ENCODE peak calls at places on chromosomes 13 and 19, in five cellular contexts. G is spleen, X is prostate gland, O is sigmoid colon, D is suprapubic skin. L is an unnamed sample. For H3K4me1, the result is how much of the 10 kb centered on the place peaks cover.

GRCh38 chr19:392375-392970 is 16.5 kb downstream of the C2CD4C start:
- DNase-seq in G (peak), X (no peak), O (no peak), D (peak), L (no peak)

GRCh38 chr19:48842744-48843162 is 6.5 kb upstream of the HSD17B14 start:
- DNase-seq in G (no peak), X (peak), O (no peak), D (no peak), L (no peak)

GRCh38 chr19:37718357-37718756 is 1.2 kb downstream of the ZNF607 start:
- DNase-seq in G (no peak), X (no peak), O (no peak), D (no peak), L (no peak)

GRCh38 chr19:22118132-22118531 is 65.8 kb downstream of the ZNF257 start:
- DNase-seq in G (no peak), X (no peak), O (no peak), D (no peak), L (no peak)

GRCh38 chr19:56112313-56112709 is 8.8 kb downstream of the ZNF787 start:
- DNase-seq in G (no peak), X (no peak), O (no peak), D (peak), L (no peak)

GRCh38 chr13:44744880-44745633 is 168.9 kb upstream of the TSC22D1 start:
- DNase-seq in G (no peak), X (no peak), O (no peak), D (no peak), L (no peak)

GRCh38 chr13:33799950-33800592 is 17.9 kb upstream of the RFC3 start:
- DNase-seq in G (no peak), X (no peak), O (no peak), D (no peak), L (no peak)

GRCh38 chr19:46209051-46209450 is 20.5 kb upstream of the IGFL1 start:
- DNase-seq in G (no peak), X (no peak), O (no peak), D (no peak), L (no peak)

DNA sequence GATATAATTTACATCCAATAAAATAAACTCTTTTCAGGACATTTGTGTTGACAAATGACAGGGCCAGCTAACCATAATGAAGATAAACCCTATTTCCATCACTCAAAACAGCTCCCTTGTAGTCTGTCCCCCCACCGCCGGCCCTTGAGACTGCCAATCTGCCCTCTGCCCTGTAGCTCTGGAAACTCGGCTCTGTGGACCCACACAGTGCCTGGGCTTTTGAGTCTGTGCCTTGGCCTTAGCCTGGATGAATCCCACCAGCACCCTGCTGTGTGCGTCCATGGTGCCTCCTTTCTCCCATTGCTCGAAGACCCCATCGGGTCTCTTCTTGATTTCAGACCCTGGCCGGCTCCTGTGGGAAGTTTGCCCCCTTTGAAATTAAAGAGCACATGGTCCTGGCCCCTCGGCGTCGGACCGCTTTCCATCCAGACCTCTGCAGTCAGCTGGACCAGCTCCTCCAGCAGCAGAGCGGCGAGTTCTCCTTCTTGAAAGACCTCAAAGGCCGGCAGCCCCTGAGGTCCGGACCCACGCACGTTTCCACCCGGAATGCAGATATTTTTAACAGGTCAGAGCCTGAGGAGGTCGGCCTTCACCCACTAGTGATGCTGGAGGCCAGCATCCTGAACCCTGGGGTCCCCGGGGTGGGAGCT is 26.0 kb downstream of the CHAF1A start:
- DNase-seq in G (no peak), X (no peak), O (no peak), D (no peak), L (no peak)
- TF ChIP-seq POLR2AphosphoS5 in G (no peak), X (no peak), O (no peak), D (no peak), L (no peak)

GRCh38 chr19:41323430-41324125 is 13.6 kb downstream of the CCDC97 start:
- DNase-seq in G (no peak), X (no peak), O (peak), D (peak), L (no peak)
- H3K4me1 ChIP-seq in G (half or more), X (under half), O (half or more), D (half or more), L (under half)

DNA sequence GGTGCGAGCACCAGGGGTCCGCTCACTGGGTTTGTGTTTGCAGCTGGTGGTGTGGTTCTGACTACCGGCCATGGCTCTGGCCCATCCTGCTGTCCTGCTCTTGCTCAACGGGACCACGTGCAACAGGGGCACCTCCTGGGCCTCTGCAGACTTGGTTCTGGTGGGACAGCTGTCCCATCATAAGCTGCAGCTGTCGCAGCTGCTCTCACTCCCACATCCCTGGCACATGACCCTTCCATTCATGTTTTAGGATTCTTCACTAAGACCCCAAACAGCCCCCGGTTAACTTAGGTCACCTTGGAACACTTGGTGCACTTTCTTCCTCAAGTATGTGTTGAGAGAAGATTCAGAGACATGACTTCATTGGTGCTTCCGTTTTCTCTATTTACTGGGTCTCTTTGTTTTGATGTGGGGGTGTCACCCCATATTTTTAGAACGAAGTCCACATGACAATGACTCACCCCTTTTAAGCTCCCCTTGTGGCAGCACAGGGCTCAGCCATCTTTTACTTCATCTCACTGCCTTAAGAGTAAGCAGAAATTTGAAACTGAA is 68.4 kb upstream of the ARHGEF7 start:
- DNase-seq in G (no peak), X (no peak), O (no peak), D (no peak), L (no peak)
- TF ChIP-seq CTCF in G (no peak), X (no peak), O (no peak), D (no peak), L (no peak)

GRCh38 chr19:4174895-4175668 is 7.3 kb downstream of the SIRT6 start:
- DNase-seq in G (no peak), X (no peak), O (no peak), D (no peak), L (no peak)
- TF ChIP-seq POLR2AphosphoS5 in G (no peak), X (no peak), O (no peak), D (no peak), L (no peak)

DNA sequence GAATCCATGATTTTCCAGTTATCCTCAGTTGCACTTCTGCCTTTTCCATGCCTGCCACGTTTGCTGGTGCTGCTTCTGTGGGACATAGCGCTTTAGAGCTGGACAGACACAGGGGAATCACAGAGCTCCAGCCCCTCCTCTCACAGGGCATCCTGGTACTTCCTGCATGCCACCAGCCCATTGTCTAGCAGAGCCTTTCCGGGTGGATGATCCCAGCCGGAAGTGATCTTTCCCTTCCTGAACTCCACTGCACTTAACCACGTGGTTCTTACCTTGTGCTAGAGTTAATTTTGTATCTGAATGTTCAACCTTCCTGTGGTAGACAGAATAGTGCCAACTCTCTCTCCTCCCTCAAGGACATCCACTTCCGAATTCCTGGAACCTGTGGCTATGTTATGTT is 12.6 kb upstream of the OLFM4 start:
- DNase-seq in G (no peak), X (no peak), O (no peak), D (no peak), L (no peak)
- H3K4me1 ChIP-seq in G (under half), X (under half), O (under half), D (under half), L (under half)

GRCh38 chr13:78604782-78605611 is 1.6 kb upstream of the POU4F1 start:
- DNase-seq in G (no peak), X (no peak), O (no peak), D (no peak), L (no peak)
- TF ChIP-seq CTCF in G (no peak), X (no peak), O (no peak), D (no peak), L (no peak)

L was measured in Panc1.